ENCODE peak calls at places on chromosomes 7 and 10, in four cellular contexts. N, O, V and W are unnamed samples.

GRCh38 chr7:132155715-132156114 is 420.6 kb downstream of the PLXNA4 start:
- DNase-seq in N (no peak), O (no peak), V (no peak), W (no peak)

GRCh38 chr10:3754727-3755439 is 30.1 kb downstream of the KLF6 start:
- DNase-seq in N (peak), O (no peak), V (no peak), W (no peak)

GRCh38 chr7:150740053-150740452 is 2.8 kb downstream of the GIMAP5 start:
- DNase-seq in N (no peak), O (no peak), V (no peak), W (no peak)

GRCh38 chr10:124534231-124534798 is 72.7 kb downstream of the LHPP start:
- DNase-seq in N (peak), O (no peak), V (no peak), W (no peak)

GRCh38 chr7:92646966-92647625 is 56.9 kb upstream of the FAM133B start:
- DNase-seq in N (no peak), O (no peak), V (no peak), W (no peak)

GRCh38 chr10:130743751-130744191 is 567.8 kb downstream of the TCERG1L start:
- DNase-seq in N (no peak), O (no peak), V (no peak), W (no peak)

GRCh38 chr7:87416682-87417587 is 58.5 kb downstream of the ABCB4 start:
- DNase-seq in N (peak), O (peak), V (peak), W (peak)

GRCh38 chr10:43202657-43203490 is 64.0 kb downstream of the RASGEF1A start:
- DNase-seq in N (no peak), O (peak), V (no peak), W (peak)

GRCh38 chr7:14233026-14233897 is 243.8 kb upstream of the ETV1 start:
- DNase-seq in N (peak), O (no peak), V (no peak), W (no peak)

GRCh38 chr10:88228130-88228529 is 355.0 kb downstream of the RNLS start:
- DNase-seq in N (peak), O (no peak), V (no peak), W (no peak)

GRCh38 chr10:69464801-69465401 is 13.6 kb downstream of the TSPAN15 start:
- DNase-seq in N (no peak), O (no peak), V (no peak), W (no peak)